ENCODE peak calls at places on chromosome 11, in six cellular contexts. H, A, Z, Y, N and K are unnamed samples.

GRCh38 chr11:96207459-96208449 is 135.2 kb downstream of the MAML2 start:
- DNase-seq in H (no peak), A (no peak), Z (no peak), Y (no peak), N (peak; percentile 41), K (no peak)

GRCh38 chr11:128810784-128811514 is 56.1 kb downstream of the KCNJ1 start:
- DNase-seq in H (no peak), A (no peak), Z (no peak), Y (no peak), N (no peak), K (no peak)

GRCh38 chr11:609355-609811 is 6.4 kb downstream of the IRF7 start:
- DNase-seq in H (no peak), A (no peak), Z (no peak), Y (no peak), N (no peak), K (no peak)

GRCh38 chr11:84524422-84525051 is 1102.6 kb downstream of the DLG2 start:
- DNase-seq in H (peak; percentile 76), A (peak; percentile 44), Z (no peak), Y (no peak), N (peak; percentile 25), K (no peak)

GRCh38 chr11:85902353-85902752 is 47.2 kb downstream of the CCDC83 start:
- DNase-seq in H (no peak), A (no peak), Z (no peak), Y (no peak), N (no peak), K (no peak)

GRCh38 chr11:67628710-67629385 is 889 bp downstream of the NUDT8 start:
- DNase-seq in H (no peak), A (no peak), Z (no peak), Y (no peak), N (no peak), K (no peak)

GRCh38 chr11:65526744-65527143 is 1.9 kb downstream of the SCYL1 start:
- DNase-seq in H (no peak), A (no peak), Z (no peak), Y (no peak), N (no peak), K (no peak)

GRCh38 chr11:68615657-68616056 is 68.7 kb upstream of the GAL start:
- DNase-seq in H (no peak), A (no peak), Z (no peak), Y (no peak), N (no peak), K (no peak)

GRCh38 chr11:22626573-22627239 is 1.1 kb upstream of the FANCF start:
- DNase-seq in H (no peak), A (no peak), Z (no peak), Y (no peak), N (no peak), K (no peak)

GRCh38 chr11:78666675-78667129 is 92.0 kb upstream of the NARS2 start:
- DNase-seq in H (peak; percentile 88), A (peak; percentile 49), Z (no peak), Y (no peak), N (peak; percentile 84), K (no peak)

GRCh38 chr11:78516281-78516680 is 58.4 kb downstream of the NARS2 start:
- DNase-seq in H (no peak), A (no peak), Z (no peak), Y (no peak), N (no peak), K (no peak)

GRCh38 chr11:8732276-8732675 is 49.7 kb downstream of the RPL27A start:
- DNase-seq in H (no peak), A (no peak), Z (no peak), Y (no peak), N (no peak), K (no peak)

GRCh38 chr11:109772846-109773400 is 320.3 kb upstream of the ZC3H12C start:
- DNase-seq in H (no peak), A (no peak), Z (no peak), Y (no peak), N (no peak), K (no peak)

GRCh38 chr11:57604289-57605010 is 7.0 kb downstream of the SERPING1 start:
- DNase-seq in H (no peak), A (peak; percentile 18), Z (no peak), Y (no peak), N (no peak), K (no peak)

GRCh38 chr11:76756341-76756771 is 26.8 kb upstream of the TSKU start:
- DNase-seq in H (no peak), A (no peak), Z (no peak), Y (no peak), N (no peak), K (no peak)

GRCh38 chr11:100709233-100709999 is 22.3 kb downstream of the ARHGAP42 start:
- DNase-seq in H (no peak), A (peak; percentile 24), Z (peak; percentile 64), Y (no peak), N (peak; percentile 56), K (no peak)

GRCh38 chr11:17529814-17530162 is 14.4 kb downstream of the USH1C start:
- DNase-seq in H (no peak), A (no peak), Z (no peak), Y (no peak), N (no peak), K (no peak)

GRCh38 chr11:57071829-57072228 is 83.1 kb downstream of the OR5AK2 start:
- DNase-seq in H (peak; percentile 40), A (peak; percentile 26), Z (no peak), Y (peak; percentile 21), N (peak; percentile 37), K (no peak)

GRCh38 chr11:16945671-16946469 is 68.3 kb downstream of the PLEKHA7 start:
- DNase-seq in H (peak; percentile 31), A (peak; percentile 60), Z (peak; percentile 53), Y (no peak), N (peak; percentile 34), K (peak; percentile 25)

GRCh38 chr11:65524747-65525658 is at the start of gene SCYL1:
- DNase-seq in H (peak; percentile 83), A (peak; percentile 87), Z (peak; percentile 53), Y (peak; percentile 66), N (peak; percentile 79), K (peak; percentile 65)

GRCh38 chr11:6248248-6248647 is 9.4 kb downstream of the CNGA4 start:
- DNase-seq in H (peak; percentile 95), A (peak; percentile 78), Z (no peak), Y (no peak), N (peak; percentile 25), K (no peak)

GRCh38 chr11:10401275-10401674 is 53.8 kb upstream of the AMPD3 start:
- DNase-seq in H (peak; percentile 31), A (no peak), Z (no peak), Y (no peak), N (no peak), K (no peak)

GRCh38 chr11:93567406-93567819 is 24.2 kb upstream of the SMCO4 start:
- DNase-seq in H (peak; percentile 64), A (peak; percentile 67), Z (peak; percentile 10), Y (peak; percentile 20), N (no peak), K (peak; percentile 59)

GRCh38 chr11:76236092-76237026 is 30.1 kb upstream of the WNT11 start:
- DNase-seq in H (peak; percentile 56), A (peak; percentile 53), Z (peak; percentile 33), Y (no peak), N (peak; percentile 33), K (no peak)

GRCh38 chr11:104823638-104824037 is 74.6 kb downstream of the CASP12 start:
- DNase-seq in H (no peak), A (no peak), Z (no peak), Y (no peak), N (no peak), K (no peak)

GRCh38 chr11:12024314-12024926 is 16.0 kb upstream of the DKK3 start:
- DNase-seq in H (no peak), A (no peak), Z (no peak), Y (no peak), N (no peak), K (no peak)

GRCh38 chr11:46827995-46828394 is 18.1 kb downstream of the CKAP5 start:
- DNase-seq in H (peak; percentile 49), A (peak; percentile 56), Z (no peak), Y (no peak), N (peak; percentile 35), K (no peak)

DNA sequence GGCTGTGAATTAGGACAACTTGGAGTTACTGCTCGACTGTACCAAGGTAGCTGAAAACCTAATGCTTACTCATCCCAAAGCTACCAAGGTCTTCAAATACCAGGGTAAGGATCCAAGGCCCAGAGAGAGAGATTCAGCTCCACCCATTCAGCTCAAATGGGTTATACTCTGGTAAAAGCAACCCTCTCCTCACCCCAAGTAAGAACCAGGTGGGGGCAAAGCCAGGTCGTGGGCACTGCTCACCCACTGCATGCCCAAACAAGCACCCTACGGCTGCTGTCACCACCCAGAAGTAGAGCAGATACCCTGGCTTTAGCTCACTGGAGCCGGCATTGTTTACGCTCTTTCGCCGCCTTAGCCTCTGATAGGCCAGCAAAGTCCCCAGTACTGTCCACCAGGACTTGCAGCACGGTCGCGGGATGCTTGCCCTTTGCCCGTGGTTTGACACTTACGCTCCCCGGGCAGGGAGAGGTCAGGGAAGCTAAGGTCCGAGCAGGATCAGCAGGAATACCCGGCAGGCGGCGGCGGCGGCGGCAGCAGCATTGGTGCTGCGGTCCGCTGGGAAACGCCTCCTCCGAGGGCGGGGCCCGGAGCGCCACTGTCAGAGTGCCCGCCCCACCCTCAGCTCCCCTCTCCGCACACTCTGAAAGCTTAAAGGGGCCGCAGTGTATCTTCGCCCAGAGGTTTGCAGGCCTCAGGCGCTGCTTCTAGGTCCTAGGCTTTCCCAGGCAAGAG is 19.6 kb downstream of the CKAP5 start:
- DNase-seq in H (peak; percentile 72), A (peak; percentile 75), Z (peak; percentile 68), Y (peak; percentile 75), N (peak; percentile 68), K (peak; percentile 77)
- TF ChIP-seq CTCF in H (peak; percentile 18), A (no peak), Z (no peak), Y (no peak), N (no peak), K (no peak)

GRCh38 chr11:14359573-14360031 is 619 bp upstream of the RRAS2 start:
- DNase-seq in H (no peak), A (no peak), Z (no peak), Y (no peak), N (peak; percentile 35), K (no peak)
- TF ChIP-seq CTCF in H (no peak), A (no peak), Z (no peak), Y (no peak), N (no peak), K (no peak)

GRCh38 chr11:46064221-46064620 is 57.0 kb downstream of the PHF21A start:
- DNase-seq in H (peak; percentile 45), A (no peak), Z (no peak), Y (no peak), N (peak; percentile 64), K (no peak)

GRCh38 chr11:46063138-46063537 is 58.1 kb downstream of the PHF21A start:
- DNase-seq in H (no peak), A (no peak), Z (no peak), Y (no peak), N (no peak), K (no peak)

GRCh38 chr11:46069595-46069994 is 51.7 kb downstream of the PHF21A start:
- DNase-seq in H (no peak), A (no peak), Z (no peak), Y (no peak), N (no peak), K (no peak)

GRCh38 chr11:46065681-46066080 is 55.6 kb downstream of the PHF21A start:
- DNase-seq in H (no peak), A (no peak), Z (no peak), Y (no peak), N (no peak), K (no peak)

GRCh38 chr11:46066335-46066734 is 54.9 kb downstream of the PHF21A start:
- DNase-seq in H (no peak), A (no peak), Z (no peak), Y (peak; percentile 37), N (no peak), K (no peak)
- TF ChIP-seq CTCF in H (no peak), A (no peak), Z (no peak), Y (no peak), N (no peak), K (no peak)

GRCh38 chr11:32411937-32412615 is 23.3 kb downstream of the WT1 start:
- DNase-seq in H (no peak), A (no peak), Z (no peak), Y (no peak), N (no peak), K (no peak)
- TF ChIP-seq CTCF in H (no peak), A (no peak), Z (no peak), Y (no peak), N (no peak), K (no peak)